ENCODE peak calls at places on chromosome X, in six cellular contexts. One of them, this sample, is unnamed.
A peak's percentile ranks its signal among the peaks of the same experiment; 100 is the strongest.

GRCh38 chrX:133813991-133814390 is 171.4 kb downstream of the GPC3 start:
- DNase-seq in fibroblast of lung: peak; percentile 11
- DNase-seq in cardiac muscle cell: no peak
- DNase-seq in heart right ventricle: no peak
- DNase-seq in right atrium auricular region: no peak
- DNase-seq in RWPE1: no peak
- DNase-seq in this sample: peak; percentile 9

GRCh38 chrX:63506320-63506719 is 155.2 kb upstream of the SPIN4 start:
- DNase-seq in fibroblast of lung: peak; percentile 39
- DNase-seq in heart right ventricle: no peak
- DNase-seq in right atrium auricular region: no peak
- DNase-seq in cardiac muscle cell: peak; percentile 62
- DNase-seq in RWPE1: peak; percentile 0
- DNase-seq in this sample: peak; percentile 59

GRCh38 chrX:23668335-23668734 is 1.0 kb downstream of the PRDX4 start:
- DNase-seq in fibroblast of lung: no peak
- DNase-seq in right atrium auricular region: no peak
- DNase-seq in cardiac muscle cell: no peak
- DNase-seq in RWPE1: no peak
- DNase-seq in heart right ventricle: no peak
- DNase-seq in this sample: no peak

GRCh38 chrX:31178769-31179125 is 106.9 kb upstream of the FTHL17 start:
- DNase-seq in RWPE1: no peak
- DNase-seq in heart right ventricle: no peak
- DNase-seq in right atrium auricular region: no peak
- DNase-seq in cardiac muscle cell: no peak
- DNase-seq in fibroblast of lung: peak; percentile 2
- DNase-seq in this sample: peak; percentile 4

GRCh38 chrX:71536285-71536684 is 3.4 kb downstream of the OGT start:
- DNase-seq in heart right ventricle: no peak
- DNase-seq in fibroblast of lung: no peak
- DNase-seq in cardiac muscle cell: no peak
- DNase-seq in RWPE1: no peak
- DNase-seq in right atrium auricular region: no peak
- DNase-seq in this sample: no peak

GRCh38 chrX:51336584-51336983 is 4.0 kb downstream of the NUDT10 start:
- DNase-seq in fibroblast of lung: peak; percentile 37
- DNase-seq in RWPE1: peak; percentile 3
- DNase-seq in right atrium auricular region: no peak
- DNase-seq in cardiac muscle cell: peak; percentile 52
- DNase-seq in heart right ventricle: peak; percentile 7
- DNase-seq in this sample: peak; percentile 57

GRCh38 chrX:41827886-41828285 is 95.5 kb downstream of the CASK start:
- DNase-seq in right atrium auricular region: no peak
- DNase-seq in heart right ventricle: no peak
- DNase-seq in cardiac muscle cell: no peak
- DNase-seq in fibroblast of lung: peak; percentile 70
- DNase-seq in RWPE1: no peak
- DNase-seq in this sample: peak; percentile 9

GRCh38 chrX:17605676-17606075 is 131.6 kb upstream of the SCML1 start:
- DNase-seq in cardiac muscle cell: peak; percentile 42
- DNase-seq in right atrium auricular region: no peak
- DNase-seq in RWPE1: no peak
- DNase-seq in fibroblast of lung: peak; percentile 51
- DNase-seq in heart right ventricle: no peak
- DNase-seq in this sample: no peak

GRCh38 chrX:40402771-40403533 is 177.8 kb upstream of the ATP6AP2 start:
- DNase-seq in heart right ventricle: peak; percentile 4
- DNase-seq in fibroblast of lung: peak; percentile 58
- DNase-seq in RWPE1: peak; percentile 11
- DNase-seq in right atrium auricular region: no peak
- DNase-seq in cardiac muscle cell: peak; percentile 65
- DNase-seq in this sample: peak; percentile 59

GRCh38 chrX:133544105-133544504 is 128.8 kb upstream of the GPC4 start:
- DNase-seq in heart right ventricle: no peak
- DNase-seq in fibroblast of lung: peak; percentile 72
- DNase-seq in cardiac muscle cell: peak; percentile 41
- DNase-seq in right atrium auricular region: no peak
- DNase-seq in RWPE1: peak; percentile 13
- DNase-seq in this sample: peak; percentile 84

GRCh38 chrX:130110379-130111219 is at the start of gene ELF4:
- DNase-seq in RWPE1: peak; percentile 71
- DNase-seq in cardiac muscle cell: peak; percentile 68
- DNase-seq in right atrium auricular region: no peak
- DNase-seq in heart right ventricle: no peak
- DNase-seq in fibroblast of lung: peak; percentile 50
- DNase-seq in this sample: peak; percentile 44

GRCh38 chrX:3788494-3789233 is 75.2 kb upstream of the PRKX start:
- DNase-seq in right atrium auricular region: no peak
- DNase-seq in cardiac muscle cell: no peak
- DNase-seq in fibroblast of lung: no peak
- DNase-seq in heart right ventricle: no peak
- DNase-seq in RWPE1: no peak
- DNase-seq in this sample: no peak

GRCh38 chrX:119686087-119686639 is 6.8 kb downstream of the SEPTIN6 start:
- DNase-seq in fibroblast of lung: no peak
- DNase-seq in right atrium auricular region: no peak
- DNase-seq in heart right ventricle: no peak
- DNase-seq in cardiac muscle cell: peak; percentile 39
- DNase-seq in RWPE1: no peak
- DNase-seq in this sample: peak; percentile 65

GRCh38 chrX:49846545-49846944 is 17.4 kb downstream of the PAGE4 start:
- DNase-seq in right atrium auricular region: no peak
- DNase-seq in heart right ventricle: no peak
- DNase-seq in cardiac muscle cell: no peak
- DNase-seq in fibroblast of lung: no peak
- DNase-seq in RWPE1: no peak
- DNase-seq in this sample: no peak

GRCh38 chrX:53255738-53256191 is 25.6 kb downstream of the IQSEC2 start:
- DNase-seq in cardiac muscle cell: no peak
- DNase-seq in fibroblast of lung: no peak
- DNase-seq in RWPE1: no peak
- DNase-seq in right atrium auricular region: no peak
- DNase-seq in heart right ventricle: no peak
- DNase-seq in this sample: no peak

GRCh38 chrX:71936632-71937031 is 26.0 kb downstream of the NHSL2 start:
- DNase-seq in heart right ventricle: no peak
- DNase-seq in cardiac muscle cell: no peak
- DNase-seq in right atrium auricular region: no peak
- DNase-seq in RWPE1: no peak
- DNase-seq in fibroblast of lung: no peak
- DNase-seq in this sample: no peak

GRCh38 chrX:10450959-10451355 is 169.4 kb downstream of the MID1 start:
- DNase-seq in fibroblast of lung: no peak
- DNase-seq in heart right ventricle: no peak
- DNase-seq in RWPE1: no peak
- DNase-seq in right atrium auricular region: no peak
- DNase-seq in cardiac muscle cell: no peak
- DNase-seq in this sample: peak; percentile 33

GRCh38 chrX:109312757-109313156 is 169.1 kb downstream of the GUCY2F start:
- DNase-seq in cardiac muscle cell: peak; percentile 6
- DNase-seq in heart right ventricle: no peak
- DNase-seq in right atrium auricular region: no peak
- DNase-seq in RWPE1: no peak
- DNase-seq in fibroblast of lung: no peak
- DNase-seq in this sample: peak; percentile 10

DNA sequence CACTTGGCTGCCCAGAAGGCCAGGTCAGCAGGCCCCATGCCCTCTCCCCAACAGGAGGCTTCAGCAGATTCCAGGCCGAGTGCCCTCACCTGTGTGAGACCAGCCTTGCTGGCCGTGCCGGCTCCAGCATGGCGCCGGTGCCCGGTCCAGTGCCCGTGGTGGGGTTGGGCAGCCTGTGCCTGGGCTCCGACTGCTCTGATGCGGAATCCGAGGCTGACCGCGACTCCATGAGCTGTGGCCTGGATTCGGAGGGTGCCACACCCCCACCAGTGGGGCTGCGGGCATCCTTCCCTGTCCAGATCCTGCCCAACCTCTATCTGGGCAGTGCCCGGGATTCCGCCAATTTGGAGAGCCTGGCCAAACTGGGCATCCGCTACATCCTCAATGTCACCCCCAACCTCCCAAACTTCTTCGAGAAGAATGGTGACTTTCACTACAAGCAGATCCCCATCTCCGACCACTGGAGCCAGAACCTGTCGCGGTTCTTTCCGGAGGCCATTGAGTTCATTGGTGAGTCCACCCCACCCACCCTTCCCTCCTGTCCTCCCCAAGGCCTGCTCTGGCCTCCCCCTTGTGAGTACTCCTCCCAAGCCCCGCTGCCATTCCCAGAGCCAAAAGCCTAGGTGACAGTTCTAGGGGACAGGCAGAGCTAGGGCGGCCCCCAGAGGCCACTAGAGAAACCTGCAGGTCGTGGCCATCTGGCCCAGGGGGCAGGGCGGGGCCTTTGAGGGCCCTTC is 2.3 kb downstream of the DUSP9 start:
- DNase-seq in RWPE1: no peak
- DNase-seq in heart right ventricle: peak; percentile 17
- DNase-seq in right atrium auricular region: no peak
- DNase-seq in cardiac muscle cell: peak; percentile 21
- DNase-seq in fibroblast of lung: no peak
- DNase-seq in this sample: no peak
- TF ChIP-seq CTCF in RWPE1: peak; percentile 21
- TF ChIP-seq CTCF in heart right ventricle: peak; percentile 45
- TF ChIP-seq CTCF in right atrium auricular region: peak; percentile 9
- TF ChIP-seq CTCF in cardiac muscle cell: peak; percentile 29
- TF ChIP-seq CTCF in fibroblast of lung: no peak
- TF ChIP-seq CTCF in this sample: no peak

DNA sequence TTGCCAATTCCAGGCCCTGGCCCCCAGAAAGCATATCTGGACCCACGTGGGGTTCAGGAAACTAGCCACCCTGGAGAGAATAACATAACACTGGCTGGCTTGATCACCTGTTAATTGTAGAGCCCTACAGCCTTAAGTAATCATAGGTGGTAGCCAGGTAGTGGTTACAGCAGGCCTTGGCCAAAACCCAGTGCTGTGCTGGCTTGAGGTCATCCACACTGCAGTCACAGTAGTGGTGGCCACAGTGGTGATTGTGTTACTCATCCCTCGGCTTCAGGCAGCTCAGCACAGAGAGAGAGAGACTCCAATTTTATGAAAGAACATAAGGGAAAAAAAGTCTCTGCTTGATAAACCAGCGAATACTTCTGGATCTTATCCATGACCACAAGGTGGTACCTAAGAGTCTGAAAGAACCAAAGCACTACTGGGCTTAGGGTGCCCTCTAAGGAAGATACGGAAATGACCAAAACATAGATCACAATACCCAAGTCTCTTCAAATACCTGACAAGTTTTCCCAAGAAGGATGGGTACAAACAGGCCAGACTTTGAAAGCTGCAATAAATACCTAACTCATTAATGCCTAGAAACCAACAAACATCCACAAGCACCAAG is 46.6 kb upstream of the CDX4 start:
- DNase-seq in cardiac muscle cell: no peak
- DNase-seq in right atrium auricular region: no peak
- DNase-seq in heart right ventricle: no peak
- DNase-seq in RWPE1: no peak
- DNase-seq in fibroblast of lung: no peak
- DNase-seq in this sample: no peak
- TF ChIP-seq CTCF in cardiac muscle cell: no peak
- TF ChIP-seq CTCF in right atrium auricular region: no peak
- TF ChIP-seq CTCF in heart right ventricle: no peak
- TF ChIP-seq CTCF in RWPE1: no peak
- TF ChIP-seq CTCF in fibroblast of lung: no peak
- TF ChIP-seq CTCF in this sample: no peak

DNA sequence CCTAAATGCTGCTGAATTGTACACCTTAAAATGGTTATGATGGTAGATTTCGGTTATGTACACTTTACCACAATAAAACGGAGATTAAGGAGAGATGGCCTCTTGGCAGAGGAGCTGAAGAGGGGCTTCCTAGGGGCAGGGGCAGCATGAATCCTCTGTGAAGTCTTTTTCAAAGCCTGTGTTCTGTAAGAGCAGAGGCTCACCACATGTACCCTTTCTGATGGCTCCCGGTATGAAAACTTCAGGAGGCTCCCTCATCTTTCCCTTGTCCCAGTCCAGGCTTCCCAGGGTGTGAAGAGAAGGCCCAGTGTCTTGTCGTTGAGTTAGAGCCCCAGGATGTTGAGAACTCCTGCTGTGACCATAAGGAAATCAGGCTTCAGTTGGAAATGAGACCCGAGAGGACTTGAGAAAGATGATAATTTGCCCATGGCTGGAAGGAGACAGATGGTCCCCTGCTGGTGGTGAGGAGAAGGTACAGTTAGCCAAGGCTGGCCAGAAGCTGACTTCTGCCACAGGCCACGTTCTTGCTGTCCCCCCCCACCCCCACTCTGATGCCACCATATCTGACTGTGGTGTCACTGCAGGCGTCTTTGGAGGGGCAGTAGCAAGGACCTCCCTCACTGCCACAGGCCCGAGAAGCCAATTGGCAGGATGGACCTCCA is 31.8 kb upstream of the MTM1 start:
- DNase-seq in right atrium auricular region: no peak
- DNase-seq in heart right ventricle: no peak
- DNase-seq in RWPE1: no peak
- DNase-seq in cardiac muscle cell: peak; percentile 4
- DNase-seq in fibroblast of lung: no peak
- DNase-seq in this sample: peak; percentile 7
- TF ChIP-seq CTCF in right atrium auricular region: no peak
- TF ChIP-seq CTCF in heart right ventricle: peak; percentile 14
- TF ChIP-seq CTCF in RWPE1: no peak
- TF ChIP-seq CTCF in cardiac muscle cell: peak; percentile 15
- TF ChIP-seq CTCF in fibroblast of lung: no peak
- TF ChIP-seq CTCF in this sample: peak; percentile 24

GRCh38 chrX:118182050-118182449 is 65.4 kb upstream of the KLHL13 start:
- DNase-seq in RWPE1: no peak
- DNase-seq in fibroblast of lung: peak; percentile 48
- DNase-seq in heart right ventricle: no peak
- DNase-seq in right atrium auricular region: no peak
- DNase-seq in cardiac muscle cell: no peak
- DNase-seq in this sample: peak; percentile 27

GRCh38 chrX:118179718-118180117 is 63.1 kb upstream of the KLHL13 start:
- DNase-seq in cardiac muscle cell: no peak
- DNase-seq in right atrium auricular region: no peak
- DNase-seq in fibroblast of lung: no peak
- DNase-seq in RWPE1: no peak
- DNase-seq in heart right ventricle: no peak
- DNase-seq in this sample: no peak

GRCh38 chrX:118181030-118181429 is 64.4 kb upstream of the KLHL13 start:
- DNase-seq in RWPE1: peak; percentile 5
- DNase-seq in right atrium auricular region: no peak
- DNase-seq in fibroblast of lung: peak; percentile 58
- DNase-seq in heart right ventricle: no peak
- DNase-seq in cardiac muscle cell: peak; percentile 13
- DNase-seq in this sample: peak; percentile 60

GRCh38 chrX:118179161-118179560 is 62.6 kb upstream of the KLHL13 start:
- DNase-seq in fibroblast of lung: no peak
- DNase-seq in RWPE1: no peak
- DNase-seq in right atrium auricular region: no peak
- DNase-seq in heart right ventricle: no peak
- DNase-seq in cardiac muscle cell: no peak
- DNase-seq in this sample: no peak

DNA sequence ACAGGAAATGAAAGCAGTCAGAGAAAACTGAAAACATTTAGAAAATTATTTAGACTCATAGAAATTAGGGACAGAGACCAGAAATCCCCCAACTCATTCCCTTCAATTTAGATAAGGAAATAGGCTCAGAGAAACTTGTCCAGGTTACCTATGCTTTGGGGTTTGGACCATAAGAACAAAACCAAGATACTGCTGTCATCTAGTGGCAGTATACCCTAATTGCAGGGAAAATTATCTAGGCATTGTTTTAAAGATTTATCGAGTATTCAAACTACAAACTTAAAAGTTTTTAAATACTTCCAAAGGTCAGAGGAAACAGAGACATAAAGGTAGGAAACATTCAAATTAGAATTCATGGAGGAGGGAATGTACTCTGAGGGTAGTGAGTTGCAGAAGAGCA is 67.0 kb upstream of the KLHL13 start:
- DNase-seq in right atrium auricular region: no peak
- DNase-seq in cardiac muscle cell: no peak
- DNase-seq in fibroblast of lung: no peak
- DNase-seq in heart right ventricle: no peak
- DNase-seq in RWPE1: no peak
- DNase-seq in this sample: no peak
- TF ChIP-seq CTCF in right atrium auricular region: no peak
- TF ChIP-seq CTCF in cardiac muscle cell: no peak
- TF ChIP-seq CTCF in fibroblast of lung: no peak
- TF ChIP-seq CTCF in heart right ventricle: no peak
- TF ChIP-seq CTCF in RWPE1: no peak
- TF ChIP-seq CTCF in this sample: peak; percentile 29